ENCODE peak calls at places on chromosome 5, in six cellular contexts. A, O, N, P, I and W are unnamed samples.

GRCh38 chr5:147234825-147235635 is at the start of gene STK32A:
- DNase-seq in P (no peak), O (peak; percentile 25), I (peak; percentile 91), A (peak; percentile 83), N (peak; percentile 95), W (no peak)

GRCh38 chr5:68431601-68432337 is 216.2 kb downstream of the PIK3R1 start:
- DNase-seq in N (no peak), A (no peak), O (no peak), I (no peak), P (no peak), W (no peak)

GRCh38 chr5:149367249-149367971 is 9.6 kb downstream of the PCYOX1L start:
- DNase-seq in P (peak; percentile 69), A (peak; percentile 63), O (peak; percentile 78), N (no peak), I (no peak), W (no peak)

GRCh38 chr5:124735169-124735858 is 11.1 kb downstream of the ZNF608 start:
- DNase-seq in O (peak; percentile 55), P (peak; percentile 95), A (no peak), N (no peak), I (no peak), W (no peak)

GRCh38 chr5:56039985-56040384 is 45.2 kb upstream of the IL6ST start:
- DNase-seq in A (no peak), P (no peak), N (no peak), O (peak; percentile 80), I (no peak), W (no peak)

GRCh38 chr5:147971472-147971871 is 65.1 kb upstream of the C5orf46 start:
- DNase-seq in O (no peak), A (no peak), I (no peak), P (no peak), N (no peak), W (peak; percentile 48)

GRCh38 chr5:77155179-77155839 is 55.2 kb upstream of the PDE8B start:
- DNase-seq in A (no peak), P (no peak), N (no peak), I (no peak), O (no peak), W (no peak)

GRCh38 chr5:149108651-149109280 is 32.5 kb upstream of the ABLIM3 start:
- DNase-seq in P (no peak), N (no peak), O (no peak), I (no peak), A (no peak), W (no peak)

GRCh38 chr5:75226916-75227315 is 9.8 kb downstream of the ANKRD31 start:
- DNase-seq in N (no peak), O (no peak), A (no peak), I (no peak), P (no peak), W (no peak)

GRCh38 chr5:107526263-107526937 is 144.3 kb downstream of the EFNA5 start:
- DNase-seq in O (peak; percentile 26), A (no peak), P (no peak), I (no peak), N (no peak), W (no peak)

GRCh38 chr5:68077349-68077894 is 138.1 kb upstream of the PIK3R1 start:
- DNase-seq in N (no peak), O (no peak), A (no peak), P (no peak), I (no peak), W (no peak)

GRCh38 chr5:154159343-154159742 is 31.2 kb upstream of the GALNT10 start:
- DNase-seq in N (no peak), A (no peak), P (no peak), I (no peak), O (peak; percentile 26), W (no peak)

GRCh38 chr5:172443441-172444109 is 10.8 kb downstream of the SH3PXD2B start:
- DNase-seq in P (peak; percentile 85), I (peak; percentile 85), O (peak; percentile 98), A (peak; percentile 97), N (peak; percentile 87), W (no peak)

GRCh38 chr5:55991768-55992486 is 2.8 kb downstream of the IL6ST start:
- DNase-seq in A (no peak), N (no peak), I (no peak), O (peak; percentile 56), P (no peak), W (no peak)

GRCh38 chr5:35198096-35198495 is 32.2 kb downstream of the PRLR start:
- DNase-seq in P (peak; percentile 58), I (peak; percentile 74), A (peak; percentile 83), N (peak; percentile 90), O (peak; percentile 80), W (no peak)

GRCh38 chr5:69024241-69024651 is 69.6 kb upstream of the SLC30A5 start:
- DNase-seq in N (no peak), P (peak; percentile 27), I (no peak), O (peak; percentile 77), A (no peak), W (peak; percentile 25)

GRCh38 chr5:141647242-141647641 is 4.0 kb downstream of the FCHSD1 start:
- DNase-seq in I (no peak), N (no peak), A (no peak), P (no peak), O (no peak), W (no peak)

GRCh38 chr5:67014191-67014590 is 182.4 kb downstream of the CD180 start:
- DNase-seq in O (no peak), A (no peak), P (no peak), N (no peak), I (no peak), W (no peak)

GRCh38 chr5:67013719-67014118 is 182.9 kb downstream of the CD180 start:
- DNase-seq in I (no peak), O (no peak), A (no peak), P (no peak), N (no peak), W (no peak)

GRCh38 chr5:67015577-67016290 is 180.9 kb downstream of the CD180 start:
- DNase-seq in N (no peak), I (no peak), A (no peak), P (no peak), O (peak; percentile 39), W (no peak)

GRCh38 chr5:67012241-67012640 is 184.4 kb downstream of the CD180 start:
- DNase-seq in P (no peak), A (no peak), O (no peak), N (no peak), I (no peak), W (peak; percentile 59)

DNA sequence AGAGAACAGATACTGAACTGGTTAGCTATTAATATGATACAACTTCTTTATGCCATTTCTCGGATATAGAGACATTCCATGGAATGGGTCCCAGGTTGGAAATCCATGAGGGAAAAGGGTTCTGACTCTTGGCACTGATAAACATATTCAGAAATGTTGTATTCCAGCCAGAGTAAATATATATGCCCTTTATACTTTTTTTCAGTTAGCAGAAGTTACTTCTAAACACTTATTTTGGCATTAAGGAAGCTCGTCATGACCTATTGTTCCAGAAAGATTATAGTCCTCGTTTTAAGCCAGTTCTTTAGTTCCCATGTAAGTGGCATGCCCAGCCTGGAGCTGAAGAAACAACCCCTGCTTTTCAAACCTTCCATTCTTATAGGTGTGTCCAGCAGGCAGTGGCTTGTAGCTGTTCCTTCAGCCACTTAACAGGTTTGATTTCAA is 181.6 kb downstream of the CD180 start:
- DNase-seq in I (no peak), N (no peak), P (no peak), A (no peak), O (peak; percentile 78), W (no peak)
- H3K4me3 ChIP-seq in I (peak overlapping the region; percentile 16), N (peak overlapping the region; percentile 16), P (no peak overlapping the region), A (no peak overlapping the region), O (no peak overlapping the region), W (peak overlapping the region; percentile 62)

DNA sequence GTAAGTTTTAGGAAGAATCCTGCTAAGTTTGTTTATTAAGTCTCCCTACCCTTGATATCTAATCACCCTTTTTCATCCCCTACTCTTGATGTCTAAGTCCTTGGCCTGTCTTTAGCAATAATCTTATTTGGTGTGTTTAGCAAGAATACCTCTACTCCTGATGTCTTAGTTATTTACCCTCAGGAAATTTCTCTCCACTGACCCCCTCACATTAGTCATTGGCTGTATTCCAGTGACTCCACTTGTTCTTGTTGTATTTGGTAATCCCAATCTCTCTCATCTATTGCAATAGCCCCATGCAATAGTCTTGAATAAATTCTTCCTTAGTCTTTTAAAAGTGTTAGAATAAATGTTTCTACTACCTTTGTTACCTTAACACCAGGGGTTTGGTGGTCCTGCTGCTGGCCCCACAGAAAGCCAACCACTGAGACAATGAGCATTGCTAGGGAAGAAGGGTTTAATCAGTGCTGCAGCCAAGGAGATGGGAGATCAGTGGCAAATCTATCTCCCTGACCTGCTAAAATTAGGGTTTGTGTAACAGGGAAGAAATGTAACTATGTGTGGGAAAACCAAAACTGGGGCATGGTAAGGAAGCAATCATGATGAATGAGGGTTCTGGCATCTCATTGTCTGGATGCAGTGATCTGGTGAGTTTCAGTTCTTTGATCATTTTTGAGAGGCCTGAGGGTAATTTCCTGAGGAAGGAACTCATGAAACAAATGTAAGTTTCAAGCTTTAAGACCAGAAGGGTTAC is 236.4 kb upstream of the DAB2 start:
- DNase-seq in P (no peak), I (no peak), A (no peak), O (peak; percentile 14), N (no peak), W (no peak)
- H3K4me3 ChIP-seq in P (no peak overlapping the region), I (no peak overlapping the region), A (no peak overlapping the region), O (no peak overlapping the region), N (no peak overlapping the region), W (no peak overlapping the region)

GRCh38 chr5:8842906-8843590 is 702.8 kb downstream of the SEMA5A start:
- DNase-seq in I (no peak), O (peak; percentile 58), A (no peak), P (no peak), N (no peak), W (no peak)
- H3K4me3 ChIP-seq in I (no peak overlapping the region), O (no peak overlapping the region), A (no peak overlapping the region), P (no peak overlapping the region), N (no peak overlapping the region), W (no peak overlapping the region)

GRCh38 chr5:178467261-178468195 is 122.7 kb downstream of the COL23A1 start:
- DNase-seq in A (peak; percentile 63), N (no peak), O (peak; percentile 21), P (no peak), I (peak; percentile 83), W (no peak)
- H3K4me3 ChIP-seq in A (no peak overlapping the region), N (no peak overlapping the region), O (no peak overlapping the region), P (no peak overlapping the region), I (no peak overlapping the region), W (no peak overlapping the region)

GRCh38 chr5:7714697-7715096 is 136.2 kb downstream of the CFAP90 start:
- DNase-seq in A (no peak), O (no peak), I (no peak), N (no peak), P (no peak), W (peak; percentile 17)

GRCh38 chr5:7714119-7714518 is 136.8 kb downstream of the CFAP90 start:
- DNase-seq in A (no peak), I (no peak), N (no peak), O (no peak), P (no peak), W (peak; percentile 41)

DNA sequence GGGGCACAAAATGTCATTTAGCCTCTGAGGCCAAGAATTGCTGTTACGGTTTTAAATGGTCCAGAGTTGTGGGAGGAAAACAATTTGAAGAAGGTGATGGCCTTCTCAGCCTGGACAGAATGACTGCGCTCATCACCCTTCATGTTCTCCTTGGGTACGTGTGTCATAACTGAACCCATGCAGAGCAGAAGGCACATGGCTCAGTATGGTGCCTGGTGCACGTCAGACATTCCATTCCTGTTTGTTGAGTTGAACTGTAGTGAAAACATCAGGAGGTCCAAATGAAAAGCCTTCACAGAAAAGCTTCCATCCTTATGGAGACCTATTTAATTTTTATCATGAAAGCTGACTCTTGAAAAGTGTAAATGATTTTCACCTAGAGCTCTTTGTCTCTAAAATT is 133.2 kb downstream of the CFAP90 start:
- DNase-seq in O (no peak), I (no peak), N (no peak), P (no peak), A (no peak), W (no peak)
- H3K4me3 ChIP-seq in O (no peak overlapping the region), I (no peak overlapping the region), N (no peak overlapping the region), P (no peak overlapping the region), A (no peak overlapping the region), W (no peak overlapping the region)